ENCODE peak calls at places on chromosomes 2 and 18, in five cellular contexts. T is T-helper 17 cell; G is NCI-H1105 treated with DMSO at 0.1 percent for 48 hours; Q is BE2C; S is activated naive CD4-positive, alpha-beta T cell. P is an unnamed sample.

GRCh38 chr2:239690651-239691631 is 290.1 kb upstream of the HDAC4 start:
- DNase-seq in T (no peak), G (no peak), Q (no peak), S (no peak), P (no peak)

GRCh38 chr2:63723709-63724108 is 118.0 kb upstream of the UGP2 start:
- DNase-seq in T (no peak), G (no peak), Q (no peak), S (no peak), P (no peak)

GRCh38 chr18:10908760-10909159 is 240.6 kb downstream of the PIEZO2 start:
- DNase-seq in T (no peak), G (no peak), Q (no peak), S (no peak), P (no peak)

GRCh38 chr2:209472871-209473270 is 49.0 kb downstream of the MAP2 start:
- DNase-seq in T (no peak), G (no peak), Q (no peak), S (no peak), P (no peak)

GRCh38 chr18:32389868-32390267 is 80.8 kb downstream of the GAREM1 start:
- DNase-seq in T (no peak), G (peak; percentile 96), Q (no peak), S (no peak), P (no peak)

GRCh38 chr2:137367361-137367760 is 596.9 kb upstream of the HNMT start:
- DNase-seq in T (no peak), G (no peak), Q (no peak), S (no peak), P (no peak)

GRCh38 chr2:68997401-68997800 is 15.6 kb upstream of the ANTXR1 start:
- DNase-seq in T (no peak), G (no peak), Q (no peak), S (no peak), P (no peak)

GRCh38 chr2:102081600-102081999 is 60.9 kb upstream of the IL1R1 start:
- DNase-seq in T (no peak), G (no peak), Q (no peak), S (no peak), P (no peak)

GRCh38 chr2:100870652-100871531 is 51.0 kb downstream of the NPAS2 start:
- DNase-seq in T (no peak), G (no peak), Q (no peak), S (no peak), P (no peak)

GRCh38 chr2:20439503-20439902 is 7.4 kb upstream of the RHOB start:
- DNase-seq in T (no peak), G (no peak), Q (no peak), S (no peak), P (no peak)

GRCh38 chr18:40012931-40013609 is 1942.0 kb upstream of the PIK3C3 start:
- DNase-seq in T (no peak), G (no peak), Q (no peak), S (no peak), P (no peak)

GRCh38 chr2:105961599-105962146 is 217.0 kb downstream of the NCK2 start:
- DNase-seq in T (no peak), G (no peak), Q (no peak), S (no peak), P (no peak)

GRCh38 chr2:202718614-202719013 is 83.8 kb downstream of the FAM117B start:
- DNase-seq in T (no peak), G (no peak), Q (no peak), S (no peak), P (no peak)

GRCh38 chr2:179422037-179422643 is 157.5 kb upstream of the SESTD1 start:
- DNase-seq in T (no peak), G (peak; percentile 52), Q (peak; percentile 40), S (no peak), P (peak; percentile 10)

GRCh38 chr2:99066075-99066557 is 75.4 kb upstream of the C2orf15 start:
- DNase-seq in T (no peak), G (peak; percentile 83), Q (no peak), S (no peak), P (no peak)

GRCh38 chr2:10297950-10298349 is 4.8 kb upstream of the HPCAL1 start:
- DNase-seq in T (no peak), G (no peak), Q (peak; percentile 81), S (peak; percentile 43), P (peak; percentile 42)